ENCODE peak calls at places on chromosomes 4 and X, in eight cellular contexts. One of them, this sample, is unnamed.

GRCh38 chr4:99144070-99144469 is at the start of gene ADH4:
- DNase-seq in NCI-H1105: no peak
- DNase-seq in iris pigment epithelial cell: no peak
- DNase-seq in suprapubic skin: no peak
- DNase-seq in AG09309: no peak
- DNase-seq in ACHN: no peak
- DNase-seq in cardiac fibroblast: peak
- DNase-seq in neural crest cell: no peak
- DNase-seq in this sample: no peak

GRCh38 chr4:88672987-88673386 is 24.6 kb downstream of the NAP1L5 start:
- DNase-seq in NCI-H1105: no peak
- DNase-seq in iris pigment epithelial cell: peak
- DNase-seq in suprapubic skin: no peak
- DNase-seq in AG09309: no peak
- DNase-seq in ACHN: peak
- DNase-seq in cardiac fibroblast: peak
- DNase-seq in neural crest cell: peak
- DNase-seq in this sample: no peak

GRCh38 chrX:149982310-149982709 is 44.0 kb upstream of the EOLA2 start:
- DNase-seq in NCI-H1105: no peak
- DNase-seq in iris pigment epithelial cell: no peak
- DNase-seq in suprapubic skin: no peak
- DNase-seq in AG09309: no peak
- DNase-seq in ACHN: no peak
- DNase-seq in cardiac fibroblast: no peak
- DNase-seq in neural crest cell: no peak
- DNase-seq in this sample: no peak

GRCh38 chrX:134622813-134623185 is 35.5 kb downstream of the PLAC1 start:
- DNase-seq in NCI-H1105: no peak
- DNase-seq in iris pigment epithelial cell: peak
- DNase-seq in suprapubic skin: no peak
- DNase-seq in AG09309: no peak
- DNase-seq in ACHN: no peak
- DNase-seq in cardiac fibroblast: peak
- DNase-seq in neural crest cell: no peak
- DNase-seq in this sample: no peak

GRCh38 chr4:78954048-78954666 is 14.9 kb upstream of the PAQR3 start:
- DNase-seq in NCI-H1105: peak
- DNase-seq in iris pigment epithelial cell: peak
- DNase-seq in suprapubic skin: no peak
- DNase-seq in AG09309: no peak
- DNase-seq in ACHN: peak
- DNase-seq in cardiac fibroblast: no peak
- DNase-seq in neural crest cell: peak
- DNase-seq in this sample: no peak

GRCh38 chr4:100913685-100914084 is 395.9 kb upstream of the EMCN start:
- DNase-seq in NCI-H1105: no peak
- DNase-seq in iris pigment epithelial cell: no peak
- DNase-seq in suprapubic skin: no peak
- DNase-seq in AG09309: no peak
- DNase-seq in ACHN: no peak
- DNase-seq in cardiac fibroblast: no peak
- DNase-seq in neural crest cell: no peak
- DNase-seq in this sample: no peak

GRCh38 chrX:45745479-45745878 is 544.8 kb upstream of the DIPK2B start:
- DNase-seq in NCI-H1105: no peak
- DNase-seq in iris pigment epithelial cell: peak
- DNase-seq in suprapubic skin: no peak
- DNase-seq in AG09309: no peak
- DNase-seq in ACHN: no peak
- DNase-seq in cardiac fibroblast: no peak
- DNase-seq in neural crest cell: no peak
- DNase-seq in this sample: no peak

GRCh38 chr4:98612318-98613250 is 45.8 kb downstream of the TSPAN5 start:
- DNase-seq in NCI-H1105: no peak
- DNase-seq in iris pigment epithelial cell: no peak
- DNase-seq in suprapubic skin: no peak
- DNase-seq in AG09309: no peak
- DNase-seq in ACHN: no peak
- DNase-seq in cardiac fibroblast: no peak
- DNase-seq in neural crest cell: no peak
- DNase-seq in this sample: no peak

GRCh38 chr4:99856166-99856565 is 38.1 kb downstream of the LAMTOR3 start:
- DNase-seq in NCI-H1105: no peak
- DNase-seq in iris pigment epithelial cell: peak
- DNase-seq in suprapubic skin: no peak
- DNase-seq in AG09309: peak
- DNase-seq in ACHN: peak
- DNase-seq in cardiac fibroblast: peak
- DNase-seq in neural crest cell: no peak
- DNase-seq in this sample: no peak

GRCh38 chr4:11106190-11106589 is 322.5 kb downstream of the HS3ST1 start:
- DNase-seq in NCI-H1105: no peak
- DNase-seq in iris pigment epithelial cell: peak
- DNase-seq in suprapubic skin: no peak
- DNase-seq in AG09309: no peak
- DNase-seq in ACHN: no peak
- DNase-seq in cardiac fibroblast: peak
- DNase-seq in neural crest cell: no peak
- DNase-seq in this sample: no peak

GRCh38 chr4:173489514-173489913 is 40.5 kb downstream of the HAND2 start:
- DNase-seq in NCI-H1105: no peak
- DNase-seq in iris pigment epithelial cell: peak
- DNase-seq in suprapubic skin: no peak
- DNase-seq in AG09309: peak
- DNase-seq in ACHN: no peak
- DNase-seq in cardiac fibroblast: peak
- DNase-seq in neural crest cell: no peak
- DNase-seq in this sample: no peak

GRCh38 chr4:7202391-7202790 is 10.1 kb downstream of the SORCS2 start:
- DNase-seq in NCI-H1105: no peak
- DNase-seq in iris pigment epithelial cell: peak
- DNase-seq in suprapubic skin: no peak
- DNase-seq in AG09309: no peak
- DNase-seq in ACHN: no peak
- DNase-seq in cardiac fibroblast: peak
- DNase-seq in neural crest cell: no peak
- DNase-seq in this sample: no peak

GRCh38 chr4:40328383-40328782 is 6.8 kb upstream of the CHRNA9 start:
- DNase-seq in NCI-H1105: no peak
- DNase-seq in iris pigment epithelial cell: no peak
- DNase-seq in suprapubic skin: no peak
- DNase-seq in AG09309: no peak
- DNase-seq in ACHN: no peak
- DNase-seq in cardiac fibroblast: no peak
- DNase-seq in neural crest cell: no peak
- DNase-seq in this sample: no peak

GRCh38 chrX:41759817-41760216 is 35.8 kb downstream of the GPR82 start:
- DNase-seq in NCI-H1105: no peak
- DNase-seq in iris pigment epithelial cell: peak
- DNase-seq in suprapubic skin: no peak
- DNase-seq in AG09309: no peak
- DNase-seq in ACHN: peak
- DNase-seq in cardiac fibroblast: peak
- DNase-seq in neural crest cell: no peak
- DNase-seq in this sample: no peak

GRCh38 chrX:13110427-13111324 is 66.3 kb upstream of the FAM9C start:
- DNase-seq in NCI-H1105: no peak
- DNase-seq in iris pigment epithelial cell: peak
- DNase-seq in suprapubic skin: no peak
- DNase-seq in AG09309: peak
- DNase-seq in ACHN: peak
- DNase-seq in cardiac fibroblast: peak
- DNase-seq in neural crest cell: no peak
- DNase-seq in this sample: no peak

GRCh38 chr4:94978904-94979303 is 221.1 kb downstream of the BMPR1B start:
- DNase-seq in NCI-H1105: no peak
- DNase-seq in iris pigment epithelial cell: peak
- DNase-seq in suprapubic skin: no peak
- DNase-seq in AG09309: no peak
- DNase-seq in ACHN: no peak
- DNase-seq in cardiac fibroblast: peak
- DNase-seq in neural crest cell: no peak
- DNase-seq in this sample: peak

GRCh38 chrX:69815519-69815918 is 199.6 kb downstream of the EDA start:
- DNase-seq in NCI-H1105: no peak
- DNase-seq in iris pigment epithelial cell: no peak
- DNase-seq in suprapubic skin: no peak
- DNase-seq in AG09309: no peak
- DNase-seq in ACHN: no peak
- DNase-seq in cardiac fibroblast: no peak
- DNase-seq in neural crest cell: no peak
- DNase-seq in this sample: no peak

GRCh38 chr4:42655921-42656735 is 777 bp downstream of the ATP8A1 start:
- DNase-seq in NCI-H1105: no peak
- DNase-seq in iris pigment epithelial cell: peak
- DNase-seq in suprapubic skin: peak
- DNase-seq in AG09309: no peak
- DNase-seq in ACHN: peak
- DNase-seq in cardiac fibroblast: no peak
- DNase-seq in neural crest cell: peak
- DNase-seq in this sample: no peak

GRCh38 chr4:54099287-54099958 is 540 bp upstream of the GSX2 start:
- DNase-seq in NCI-H1105: no peak
- DNase-seq in iris pigment epithelial cell: no peak
- DNase-seq in suprapubic skin: no peak
- DNase-seq in AG09309: no peak
- DNase-seq in ACHN: peak
- DNase-seq in cardiac fibroblast: no peak
- DNase-seq in neural crest cell: no peak
- DNase-seq in this sample: no peak

GRCh38 chr4:186651624-186652023 is 72.0 kb downstream of the FAT1 start:
- DNase-seq in NCI-H1105: peak
- DNase-seq in iris pigment epithelial cell: peak
- DNase-seq in suprapubic skin: no peak
- DNase-seq in AG09309: no peak
- DNase-seq in ACHN: no peak
- DNase-seq in cardiac fibroblast: peak
- DNase-seq in neural crest cell: no peak
- DNase-seq in this sample: no peak

GRCh38 chr4:47075241-47075640 is 43.9 kb downstream of the GABRB1 start:
- DNase-seq in NCI-H1105: no peak
- DNase-seq in iris pigment epithelial cell: peak
- DNase-seq in suprapubic skin: no peak
- DNase-seq in AG09309: no peak
- DNase-seq in ACHN: no peak
- DNase-seq in cardiac fibroblast: no peak
- DNase-seq in neural crest cell: no peak
- DNase-seq in this sample: no peak

GRCh38 chrX:17922303-17922702 is 61.2 kb upstream of the RAI2 start:
- DNase-seq in NCI-H1105: peak
- DNase-seq in iris pigment epithelial cell: no peak
- DNase-seq in suprapubic skin: no peak
- DNase-seq in AG09309: no peak
- DNase-seq in ACHN: no peak
- DNase-seq in cardiac fibroblast: no peak
- DNase-seq in neural crest cell: no peak
- DNase-seq in this sample: no peak

GRCh38 chr4:1727117-1728031 is 6.1 kb downstream of the TACC3 start:
- DNase-seq in NCI-H1105: no peak
- DNase-seq in iris pigment epithelial cell: peak
- DNase-seq in suprapubic skin: no peak
- DNase-seq in AG09309: no peak
- DNase-seq in ACHN: peak
- DNase-seq in cardiac fibroblast: peak
- DNase-seq in neural crest cell: no peak
- DNase-seq in this sample: no peak

GRCh38 chr4:7778524-7779193 is 161.0 kb downstream of the AFAP1 start:
- DNase-seq in NCI-H1105: no peak
- DNase-seq in iris pigment epithelial cell: peak
- DNase-seq in suprapubic skin: no peak
- DNase-seq in AG09309: no peak
- DNase-seq in ACHN: no peak
- DNase-seq in cardiac fibroblast: no peak
- DNase-seq in neural crest cell: no peak
- DNase-seq in this sample: peak

GRCh38 chrX:40854242-40854641 is 118.9 kb upstream of the MED14 start:
- DNase-seq in NCI-H1105: no peak
- DNase-seq in iris pigment epithelial cell: no peak
- DNase-seq in suprapubic skin: no peak
- DNase-seq in AG09309: no peak
- DNase-seq in ACHN: no peak
- DNase-seq in cardiac fibroblast: no peak
- DNase-seq in neural crest cell: no peak
- DNase-seq in this sample: no peak

GRCh38 chrX:135410861-135411627 is 10.7 kb upstream of the SMIM10L2A start:
- DNase-seq in NCI-H1105: no peak
- DNase-seq in iris pigment epithelial cell: no peak
- DNase-seq in suprapubic skin: no peak
- DNase-seq in AG09309: no peak
- DNase-seq in ACHN: no peak
- DNase-seq in cardiac fibroblast: no peak
- DNase-seq in neural crest cell: no peak
- DNase-seq in this sample: no peak

This sample was measured in smooth muscle cell of the brain vasculature.